ENCODE peak calls at places on chromosomes 12 and 14, in ten cellular contexts. P is cerebellar nuclear complex, D is RPMI8226, Y is HL-60, B is RWPE1, S is M059J, C is IMR-90, N is non-pigmented ciliary epithelial cell, K is neural crest cell, H is AG04450. Q is an unnamed sample.

GRCh38 chr12:31574803-31575573 is 15.9 kb downstream of the DENND5B start:
- DNase-seq in P (no peak), D (no peak), Y (no peak), B (no peak), S (no peak), C (peak; percentile 55), N (no peak), K (no peak), H (no peak), Q (no peak)

GRCh38 chr12:32305163-32305562 is 94.2 kb upstream of the FGD4 start:
- DNase-seq in P (no peak), D (peak; percentile 48), Y (peak; percentile 7), B (peak; percentile 29), S (no peak), C (peak; percentile 50), N (no peak), K (no peak), H (no peak), Q (no peak)

GRCh38 chr12:127077262-127078045 is 1189.5 kb upstream of the TMEM132C start:
- DNase-seq in P (no peak), D (no peak), Y (no peak), B (no peak), S (no peak), C (no peak), N (no peak), K (no peak), H (no peak), Q (no peak)

GRCh38 chr14:68261092-68261842 is 441.7 kb downstream of the RAD51B start:
- DNase-seq in P (no peak), D (no peak), Y (no peak), B (no peak), S (no peak), C (no peak), N (no peak), K (no peak), H (no peak), Q (no peak)

GRCh38 chr12:43444940-43445564 is 107.0 kb downstream of the ADAMTS20 start:
- DNase-seq in P (no peak), D (peak; percentile 70), Y (peak; percentile 60), B (peak; percentile 10), S (peak; percentile 56), C (peak; percentile 59), N (peak; percentile 26), K (peak; percentile 63), H (peak; percentile 18), Q (no peak)

GRCh38 chr12:72030272-72030671 is 91.6 kb downstream of the TPH2 start:
- DNase-seq in P (no peak), D (no peak), Y (no peak), B (no peak), S (no peak), C (no peak), N (no peak), K (no peak), H (no peak), Q (no peak)

GRCh38 chr14:56490379-56490778 is 89.2 kb upstream of the TMEM260 start:
- DNase-seq in P (no peak), D (peak; percentile 39), Y (no peak), B (peak; percentile 20), S (peak; percentile 37), C (peak; percentile 40), N (no peak), K (no peak), H (no peak), Q (no peak)

GRCh38 chr14:67733609-67734008 is 31.9 kb downstream of the RDH12 start:
- DNase-seq in P (no peak), D (no peak), Y (no peak), B (no peak), S (no peak), C (no peak), N (no peak), K (no peak), H (no peak), Q (no peak)

GRCh38 chr14:68133856-68134255 is 314.3 kb downstream of the RAD51B start:
- DNase-seq in P (no peak), D (no peak), Y (no peak), B (no peak), S (no peak), C (no peak), N (no peak), K (no peak), H (no peak), Q (no peak)

GRCh38 chr14:55936691-55937090 is 181.5 kb upstream of the PELI2 start:
- DNase-seq in P (no peak), D (no peak), Y (no peak), B (no peak), S (no peak), C (no peak), N (no peak), K (no peak), H (no peak), Q (no peak)

GRCh38 chr14:41609704-41610183 is 3.1 kb downstream of the LRFN5 start:
- DNase-seq in P (no peak), D (no peak), Y (no peak), B (no peak), S (peak; percentile 5), C (peak; percentile 58), N (no peak), K (peak; percentile 46), H (no peak), Q (no peak)

GRCh38 chr14:103022669-103023044 is 34.7 kb downstream of the CDC42BPB start:
- DNase-seq in P (no peak), D (no peak), Y (no peak), B (no peak), S (no peak), C (no peak), N (no peak), K (no peak), H (no peak), Q (no peak)

GRCh38 chr14:24630872-24631477 is 3.0 kb downstream of the GZMB start:
- DNase-seq in P (no peak), D (no peak), Y (no peak), B (peak; percentile 47), S (peak; percentile 2), C (peak; percentile 67), N (no peak), K (no peak), H (no peak), Q (no peak)

GRCh38 chr12:75208851-75209781 is 523 bp downstream of the KCNC2 start:
- DNase-seq in P (no peak), D (peak; percentile 37), Y (no peak), B (peak; percentile 28), S (peak; percentile 12), C (peak; percentile 18), N (no peak), K (peak; percentile 60), H (peak; percentile 1), Q (no peak)

GRCh38 chr14:60721331-60722162 is 2.6 kb downstream of the SIX4 start:
- DNase-seq in P (no peak), D (no peak), Y (peak; percentile 25), B (peak; percentile 59), S (no peak), C (peak; percentile 84), N (no peak), K (peak; percentile 33), H (no peak), Q (no peak)